ENCODE peak calls at places on chromosomes 7 and 10, in nine cellular contexts. B, K, F, I, J, L, H, R and G are unnamed samples.

GRCh38 chr7:44713141-44713540 is 35.5 kb upstream of the ZMIZ2 start:
- DNase-seq in B (no peak), K (no peak), F (no peak), I (no peak), J (no peak), L (no peak), H (no peak), R (no peak), G (no peak)

GRCh38 chr10:84908491-84908890 is 580.1 kb downstream of the CCSER2 start:
- DNase-seq in B (no peak), K (no peak), F (no peak), I (no peak), J (no peak), L (no peak), H (no peak), R (no peak), G (no peak)

GRCh38 chr7:41252551-41252950 is 450.3 kb downstream of the INHBA start:
- DNase-seq in B (no peak), K (no peak), F (no peak), I (no peak), J (no peak), L (no peak), H (no peak), R (no peak), G (no peak)

GRCh38 chr10:50325449-50326188 is 74.3 kb upstream of the ASAH2 start:
- DNase-seq in B (peak; percentile 92), K (peak; percentile 22), F (no peak), I (no peak), J (no peak), L (peak; percentile 52), H (no peak), R (peak; percentile 97), G (peak; percentile 84)

GRCh38 chr10:70309661-70310060 is 25.9 kb upstream of the NPFFR1 start:
- DNase-seq in B (no peak), K (no peak), F (no peak), I (no peak), J (no peak), L (no peak), H (no peak), R (no peak), G (no peak)

GRCh38 chr7:30813466-30813865 is 42.2 kb downstream of the MINDY4 start:
- DNase-seq in B (no peak), K (no peak), F (no peak), I (no peak), J (no peak), L (no peak), H (no peak), R (no peak), G (no peak)

GRCh38 chr10:91435241-91435640 is 25.1 kb downstream of the HECTD2 start:
- DNase-seq in B (no peak), K (no peak), F (no peak), I (no peak), J (no peak), L (no peak), H (no peak), R (no peak), G (no peak)

GRCh38 chr10:63547628-63548356 is 26.6 kb downstream of the REEP3 start:
- DNase-seq in B (no peak), K (no peak), F (no peak), I (no peak), J (no peak), L (no peak), H (no peak), R (peak; percentile 32), G (no peak)

GRCh38 chr10:44853148-44853734 is 57.9 kb upstream of the TMEM72 start:
- DNase-seq in B (no peak), K (peak; percentile 44), F (no peak), I (no peak), J (no peak), L (no peak), H (no peak), R (peak; percentile 63), G (no peak)

GRCh38 chr10:92691591-92692084 is 1.9 kb downstream of the HHEX start:
- DNase-seq in B (no peak), K (peak; percentile 35), F (no peak), I (peak; percentile 89), J (peak; percentile 30), L (peak; percentile 76), H (no peak), R (no peak), G (no peak)

GRCh38 chr10:75294031-75294437 is 58.3 kb upstream of the COMTD1 start:
- DNase-seq in B (no peak), K (no peak), F (no peak), I (no peak), J (no peak), L (no peak), H (no peak), R (no peak), G (no peak)

GRCh38 chr7:20114463-20114862 is 102.7 kb downstream of the MACC1 start:
- DNase-seq in B (no peak), K (no peak), F (no peak), I (peak; percentile 66), J (peak; percentile 74), L (peak; percentile 45), H (no peak), R (peak; percentile 22), G (no peak)

GRCh38 chr7:45973725-45974532 is 52.9 kb upstream of the IGFBP3 start:
- DNase-seq in B (no peak), K (no peak), F (no peak), I (no peak), J (no peak), L (no peak), H (no peak), R (no peak), G (no peak)